ENCODE peak calls at places on chromosomes 3 and 15, in eight cellular contexts. Y is HAP-1, B is adrenal gland, X is lower lobe of right lung, Z is GM12864, W is GM06990, J is breast epithelium, C is fibroblast of the aortic adventitia. R is an unnamed sample.
A peak's percentile ranks its signal among the peaks of the same experiment; 100 is the strongest.

GRCh38 chr3:149282836-149283235 is 50.6 kb downstream of the TM4SF18 start:
- DNase-seq in Y (no peak), B (no peak), X (no peak), Z (no peak), W (no peak), J (no peak), C (no peak), R (no peak)

GRCh38 chr3:195052939-195053338 is 218.0 kb downstream of the XXYLT1 start:
- DNase-seq in Y (no peak), B (no peak), X (no peak), Z (no peak), W (no peak), J (no peak), C (no peak), R (no peak)

GRCh38 chr3:97264180-97264579 is 449.8 kb downstream of the EPHA6 start:
- DNase-seq in Y (no peak), B (no peak), X (no peak), Z (no peak), W (no peak), J (no peak), C (no peak), R (no peak)

GRCh38 chr15:40446144-40446543 is 5.4 kb downstream of the BAHD1 start:
- DNase-seq in Y (no peak), B (no peak), X (no peak), Z (no peak), W (no peak), J (no peak), C (no peak), R (no peak)

GRCh38 chr3:159560214-159561004 is 428.2 kb upstream of the IL12A start:
- DNase-seq in Y (peak; percentile 13), B (no peak), X (no peak), Z (no peak), W (peak; percentile 28), J (no peak), C (no peak), R (no peak)

GRCh38 chr15:43299884-43300283 is 30.5 kb downstream of the LCMT2 start:
- DNase-seq in Y (no peak), B (no peak), X (no peak), Z (no peak), W (no peak), J (no peak), C (no peak), R (no peak)

GRCh38 chr15:77608774-77609173 is 23.9 kb downstream of the LINGO1 start:
- DNase-seq in Y (no peak), B (no peak), X (no peak), Z (no peak), W (no peak), J (no peak), C (no peak), R (no peak)

GRCh38 chr3:135922903-135923250 is 42.7 kb upstream of the PPP2R3A start:
- DNase-seq in Y (no peak), B (no peak), X (no peak), Z (no peak), W (no peak), J (no peak), C (no peak), R (no peak)

GRCh38 chr3:101123084-101123483 is 129.9 kb upstream of the ABI3BP start:
- DNase-seq in Y (no peak), B (no peak), X (no peak), Z (no peak), W (no peak), J (no peak), C (no peak), R (no peak)

GRCh38 chr15:97566957-97567356 is 393.5 kb upstream of the ARRDC4 start:
- DNase-seq in Y (no peak), B (no peak), X (no peak), Z (no peak), W (no peak), J (no peak), C (no peak), R (no peak)

GRCh38 chr3:53320697-53321096 is 26.6 kb downstream of the DCP1A start:
- DNase-seq in Y (no peak), B (no peak), X (no peak), Z (no peak), W (no peak), J (no peak), C (peak; percentile 19), R (no peak)

GRCh38 chr3:11522953-11523792 is 120.5 kb downstream of the VGLL4 start:
- DNase-seq in Y (no peak), B (no peak), X (no peak), Z (no peak), W (no peak), J (no peak), C (no peak), R (peak; percentile 29)

GRCh38 chr3:29668728-29669127 is 387.9 kb downstream of the RBMS3 start:
- DNase-seq in Y (no peak), B (no peak), X (no peak), Z (no peak), W (no peak), J (no peak), C (no peak), R (no peak)

GRCh38 chr15:90047956-90048575 is 46.9 kb downstream of the ZNF710 start:
- DNase-seq in Y (no peak), B (no peak), X (no peak), Z (no peak), W (no peak), J (no peak), C (peak; percentile 36), R (no peak)

GRCh38 chr15:99403597-99403996 is 152.3 kb downstream of the LRRC28 start:
- DNase-seq in Y (no peak), B (no peak), X (no peak), Z (no peak), W (no peak), J (no peak), C (no peak), R (peak; percentile 70)

GRCh38 chr3:43699864-43700263 is 9.1 kb downstream of the ABHD5 start:
- DNase-seq in Y (peak; percentile 24), B (no peak), X (no peak), Z (peak; percentile 30), W (peak; percentile 24), J (no peak), C (no peak), R (no peak)

GRCh38 chr15:48086162-48086561 is 34.6 kb upstream of the SLC24A5 start:
- DNase-seq in Y (no peak), B (no peak), X (no peak), Z (no peak), W (no peak), J (no peak), C (no peak), R (no peak)

GRCh38 chr15:93246266-93247242 is 157.5 kb upstream of the RGMA start:
- DNase-seq in Y (no peak), B (no peak), X (no peak), Z (no peak), W (no peak), J (no peak), C (no peak), R (peak; percentile 48)

GRCh38 chr3:193962986-193963683 is 172.8 kb upstream of the HES1 start:
- DNase-seq in Y (no peak), B (no peak), X (no peak), Z (no peak), W (no peak), J (no peak), C (no peak), R (no peak)

DNA sequence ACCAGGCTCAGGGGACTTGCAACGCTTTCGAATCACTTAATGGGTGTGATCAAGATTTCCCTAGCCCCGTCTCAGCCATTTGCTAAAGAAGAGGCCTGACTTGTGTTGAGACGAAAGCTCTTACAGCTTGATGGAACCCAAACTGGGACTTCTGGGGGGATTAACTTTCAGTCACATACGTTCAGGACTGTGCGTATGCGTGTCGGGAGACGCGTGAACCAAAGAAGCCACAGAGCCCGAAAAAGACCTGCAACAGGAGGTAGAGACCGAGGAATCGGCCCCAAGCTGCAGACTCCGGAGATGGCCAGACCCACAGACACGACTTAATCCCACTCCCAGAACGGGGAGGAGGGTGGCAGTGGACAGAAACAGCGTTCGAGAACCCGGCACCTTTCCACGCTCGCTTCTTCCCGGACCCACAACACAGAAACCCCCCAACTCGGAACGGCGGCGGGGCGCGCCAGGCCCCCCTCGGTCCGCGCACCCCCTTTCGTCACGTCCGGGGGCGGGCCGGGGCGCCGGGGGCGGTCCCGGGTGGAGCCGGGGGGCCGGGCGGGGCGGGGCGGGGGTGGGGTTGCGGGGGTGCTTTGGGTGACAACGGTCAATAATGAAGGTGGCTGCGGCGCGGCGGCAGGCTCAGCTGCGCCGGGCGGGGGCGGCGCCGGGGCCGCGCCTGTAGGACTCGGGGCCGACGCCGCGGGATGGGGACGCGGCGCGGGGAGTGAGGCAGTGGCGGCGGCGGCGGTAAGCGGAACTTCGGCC is at the start of gene ATP11B:
- DNase-seq in Y (peak; percentile 82), B (peak; percentile 81), X (peak; percentile 88), Z (no peak), W (peak; percentile 89), J (peak; percentile 58), C (peak; percentile 53), R (peak; percentile 55)
- H3K4me3 ChIP-seq in Y (peak within 1 kb of the TSS; percentile 72), B (peak within 1 kb of the TSS; percentile 71), X (peak within 1 kb of the TSS; percentile 78), Z (peak within 1 kb of the TSS; percentile 90), W (peak within 1 kb of the TSS; percentile 93), J (peak within 1 kb of the TSS; percentile 73), C (peak within 1 kb of the TSS; percentile 98), R (peak within 1 kb of the TSS; percentile 96)

DNA sequence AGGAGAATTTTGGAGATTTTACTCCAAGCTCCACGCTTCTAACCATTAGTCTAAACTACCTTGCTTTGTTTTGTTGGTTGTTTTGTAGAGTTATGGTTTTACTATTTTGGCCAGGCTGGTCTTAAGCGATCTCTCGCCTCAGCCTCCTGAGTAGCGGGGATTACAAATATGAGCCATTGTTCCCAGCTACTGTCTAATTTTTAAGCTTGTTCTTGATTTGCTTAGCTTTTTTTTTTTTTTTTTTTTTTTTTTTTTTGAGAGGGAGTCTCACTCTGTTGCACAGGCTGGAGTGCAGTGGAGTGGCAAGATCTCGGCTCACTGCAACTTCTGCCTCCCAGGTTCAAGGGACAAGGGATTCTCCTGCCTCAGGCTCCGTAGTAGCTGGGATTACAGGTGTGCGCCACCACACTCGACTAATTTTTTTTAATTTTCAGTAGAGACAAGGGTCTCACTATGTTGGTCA is 28.5 kb downstream of the EFCAB12 start:
- DNase-seq in Y (no peak), B (no peak), X (no peak), Z (no peak), W (no peak), J (no peak), C (no peak), R (no peak)
- H3K4me3 ChIP-seq in Y (peak overlapping the region; percentile 73), B (no peak overlapping the region), X (peak overlapping the region; percentile 91), Z (peak overlapping the region; percentile 54), W (peak overlapping the region; percentile 80), J (peak overlapping the region; percentile 77), C (no peak overlapping the region), R (no peak overlapping the region)

GRCh38 chr3:141050913-141051632 is at the start of gene SPSB4:
- DNase-seq in Y (peak; percentile 88), B (peak; percentile 61), X (peak; percentile 55), Z (no peak), W (no peak), J (no peak), C (no peak), R (no peak)
- H3K4me3 ChIP-seq in Y (peak within 1 kb of the TSS; percentile 45), B (no peak within 1 kb of the TSS), X (peak within 1 kb of the TSS; percentile 52), Z (no peak within 1 kb of the TSS), W (no peak within 1 kb of the TSS), J (peak within 1 kb of the TSS; percentile 40), C (no peak within 1 kb of the TSS), R (peak within 1 kb of the TSS; percentile 21)

DNA sequence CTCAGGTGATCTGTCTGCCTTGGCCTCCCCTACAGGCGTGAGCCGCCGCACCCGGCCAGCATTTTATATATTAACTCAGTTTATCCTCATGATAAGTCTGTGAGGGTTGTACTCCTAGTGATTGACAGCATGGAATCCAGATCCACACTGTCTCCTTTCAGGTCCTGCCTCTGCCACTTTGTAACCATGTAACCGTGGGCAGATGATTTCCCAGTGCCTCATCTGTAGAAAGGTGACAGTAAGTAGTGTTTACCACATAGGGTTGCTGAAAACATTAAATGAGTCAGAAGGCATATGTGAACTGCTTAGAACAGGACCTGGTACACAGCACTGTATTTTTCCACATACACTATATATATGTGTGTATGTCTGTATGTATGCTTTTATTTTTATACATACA is 2.4 kb downstream of the FYTTD1 start:
- DNase-seq in Y (no peak), B (no peak), X (no peak), Z (no peak), W (no peak), J (no peak), C (no peak), R (no peak)
- H3K4me3 ChIP-seq in Y (no peak overlapping the region), B (no peak overlapping the region), X (peak overlapping the region; percentile 91), Z (peak overlapping the region; percentile 80), W (peak overlapping the region; percentile 89), J (no peak overlapping the region), C (peak overlapping the region; percentile 23), R (no peak overlapping the region)